ENCODE peak calls at places on chromosome 7, in four cellular contexts. X, G, B and Y are unnamed samples.

GRCh38 chr7:10973942-10974716 is 457 bp downstream of the PHF14 start:
- DNase-seq in G (peak; percentile 82), X (peak; percentile 35), B (peak; percentile 33), Y (peak; percentile 54)

GRCh38 chr7:98157761-98158160 is 51.1 kb downstream of the LMTK2 start:
- DNase-seq in B (no peak), X (no peak), G (no peak), Y (no peak)

GRCh38 chr7:48139461-48139860 is 31.8 kb upstream of the ABCA13 start:
- DNase-seq in G (no peak), X (peak; percentile 29), B (no peak), Y (peak; percentile 51)

GRCh38 chr7:464177-464711 is 55.4 kb downstream of the PDGFA start:
- DNase-seq in X (no peak), B (no peak), G (no peak), Y (no peak)

GRCh38 chr7:140744005-140744404 is 47.5 kb downstream of the NDUFB2 start:
- DNase-seq in B (no peak), G (no peak), X (no peak), Y (no peak)

GRCh38 chr7:88302486-88302885 is 4.2 kb downstream of the STEAP4 start:
- DNase-seq in G (no peak), X (no peak), B (no peak), Y (no peak)

GRCh38 chr7:79786187-79786586 is 332.7 kb upstream of the MAGI2 start:
- DNase-seq in X (no peak), G (peak; percentile 28), B (no peak), Y (no peak)

GRCh38 chr7:131498237-131498885 is 58.1 kb downstream of the PODXL start:
- DNase-seq in X (peak; percentile 83), G (no peak), B (no peak), Y (no peak)

GRCh38 chr7:134865001-134865845 is 85.8 kb downstream of the CALD1 start:
- DNase-seq in G (no peak), X (peak; percentile 66), B (peak; percentile 16), Y (peak; percentile 42)

GRCh38 chr7:68245688-68246087 is 1249.1 kb downstream of the TYW1 start:
- DNase-seq in B (no peak), G (no peak), X (no peak), Y (peak; percentile 46)

GRCh38 chr7:11155883-11156282 is 182.2 kb downstream of the PHF14 start:
- DNase-seq in B (no peak), G (no peak), X (peak; percentile 37), Y (peak; percentile 6)

GRCh38 chr7:10122573-10123100 is 851.0 kb upstream of the PHF14 start:
- DNase-seq in B (no peak), G (peak; percentile 78), X (no peak), Y (no peak)

GRCh38 chr7:134804854-134805253 is 25.4 kb downstream of the CALD1 start:
- DNase-seq in G (no peak), B (no peak), X (no peak), Y (no peak)

GRCh38 chr7:66869660-66870450 is 51.2 kb upstream of the TMEM248 start:
- DNase-seq in X (no peak), B (no peak), G (no peak), Y (no peak)

GRCh38 chr7:156816943-156817572 is 75.9 kb downstream of the LMBR1 start:
- DNase-seq in X (peak; percentile 57), B (peak; percentile 22), G (no peak), Y (peak; percentile 41)

GRCh38 chr7:77276120-77276519 is 76.5 kb upstream of the FGL2 start:
- DNase-seq in X (no peak), B (no peak), G (no peak), Y (no peak)

GRCh38 chr7:23759556-23760391 is 49.8 kb downstream of the STK31 start:
- DNase-seq in X (peak; percentile 34), B (no peak), G (no peak), Y (no peak)

GRCh38 chr7:81155654-81156373 is 237.0 kb upstream of the SEMA3C start:
- DNase-seq in G (no peak), B (no peak), X (no peak), Y (no peak)

GRCh38 chr7:75762350-75762917 is 9.6 kb downstream of the CCL26 start:
- DNase-seq in B (peak; percentile 80), G (peak; percentile 37), X (peak; percentile 85), Y (peak; percentile 88)

GRCh38 chr7:121994625-121995410 is 121.9 kb downstream of the PTPRZ1 start:
- DNase-seq in B (peak; percentile 57), G (peak; percentile 61), X (peak; percentile 90), Y (peak; percentile 77)

GRCh38 chr7:479948-480499 is 39.6 kb downstream of the PDGFA start:
- DNase-seq in G (no peak), B (no peak), X (no peak), Y (no peak)

GRCh38 chr7:36278069-36278766 is 111.4 kb upstream of the ANLN start:
- DNase-seq in G (no peak), B (no peak), X (no peak), Y (no peak)

GRCh38 chr7:136009488-136010079 is 32.4 kb upstream of the MTPN start:
- DNase-seq in G (peak; percentile 17), X (peak; percentile 75), B (peak; percentile 22), Y (peak; percentile 56)

GRCh38 chr7:143362126-143362961 is at the start of gene FAM131B:
- DNase-seq in X (no peak), G (peak; percentile 62), B (no peak), Y (peak; percentile 76)

GRCh38 chr7:121591916-121592315 is 195.8 kb upstream of the FAM3C start:
- DNase-seq in X (no peak), G (no peak), B (no peak), Y (no peak)